ENCODE peak calls at places on chromosomes 12 and 14, in four cellular contexts. L is H1, W is mammary epithelial cell, J is HCT116. E is an unnamed sample.

GRCh38 chr14:24694680-24695079 is 60.7 kb upstream of the GZMB start:
- DNase-seq in L (no peak), W (no peak), J (no peak), E (no peak)

GRCh38 chr12:93636708-93637107 is 40.5 kb upstream of the CRADD start:
- DNase-seq in L (no peak), W (no peak), J (no peak), E (no peak)

GRCh38 chr14:69318901-69319475 is 59.0 kb downstream of the GALNT16 start:
- DNase-seq in L (no peak), W (no peak), J (no peak), E (no peak)

GRCh38 chr14:68787235-68787727 is 5.6 kb downstream of the ZFP36L1 start:
- DNase-seq in L (no peak), W (no peak), J (no peak), E (peak; percentile 45)

GRCh38 chr14:92694807-92695206 is 53.6 kb downstream of the LGMN start:
- DNase-seq in L (no peak), W (no peak), J (no peak), E (no peak)

GRCh38 chr14:54211562-54212308 is 185.1 kb upstream of the CDKN3 start:
- DNase-seq in L (no peak), W (peak; percentile 79), J (peak; percentile 64), E (peak; percentile 94)

GRCh38 chr14:75454963-75455546 is 27.2 kb downstream of the JDP2 start:
- DNase-seq in L (no peak), W (peak; percentile 20), J (no peak), E (peak; percentile 40)

GRCh38 chr12:19597304-19598066 is 158.2 kb downstream of the AEBP2 start:
- DNase-seq in L (no peak), W (no peak), J (no peak), E (no peak)

GRCh38 chr14:56217380-56218045 is 99.3 kb downstream of the PELI2 start:
- DNase-seq in L (no peak), W (no peak), J (no peak), E (no peak)

GRCh38 chr12:2341051-2341751 is 288.4 kb downstream of the CACNA1C start:
- DNase-seq in L (no peak), W (peak; percentile 8), J (no peak), E (no peak)

GRCh38 chr14:90402009-90402408 is 5.2 kb downstream of the CALM1 start:
- DNase-seq in L (no peak), W (no peak), J (no peak), E (no peak)

GRCh38 chr12:57626111-57626928 is 6.7 kb downstream of the B4GALNT1 start:
- DNase-seq in L (no peak), W (no peak), J (no peak), E (no peak)

GRCh38 chr12:124433147-124433874 is 134.1 kb downstream of the NCOR2 start:
- DNase-seq in L (no peak), W (no peak), J (no peak), E (no peak)

GRCh38 chr12:68733661-68734071 is 12.3 kb upstream of the SLC35E3 start:
- DNase-seq in L (no peak), W (peak; percentile 4), J (no peak), E (peak; percentile 80)

GRCh38 chr12:6871052-6871957 is 1.8 kb downstream of the SPSB2 start:
- DNase-seq in L (no peak), W (peak; percentile 72), J (peak; percentile 56), E (no peak)

GRCh38 chr12:131044136-131044535 is 90.4 kb downstream of the ADGRD1 start:
- DNase-seq in L (no peak), W (no peak), J (no peak), E (no peak)

GRCh38 chr12:47758834-47759690 is at the start of gene RAPGEF3:
- DNase-seq in L (no peak), W (peak; percentile 85), J (no peak), E (peak; percentile 66)

GRCh38 chr14:55980970-55981369 is 137.2 kb upstream of the PELI2 start:
- DNase-seq in L (no peak), W (no peak), J (no peak), E (no peak)

GRCh38 chr14:43168374-43168925 is 1338.6 kb downstream of the FSCB start:
- DNase-seq in L (no peak), W (no peak), J (no peak), E (no peak)

GRCh38 chr14:85702937-85703336 is 173.0 kb downstream of the FLRT2 start:
- DNase-seq in L (no peak), W (no peak), J (no peak), E (no peak)

GRCh38 chr12:94805749-94806148 is 155.4 kb upstream of the TMCC3 start:
- DNase-seq in L (no peak), W (peak; percentile 45), J (no peak), E (peak; percentile 60)

GRCh38 chr14:59190372-59190771 is 1.9 kb downstream of the DAAM1 start:
- DNase-seq in L (no peak), W (no peak), J (no peak), E (no peak)

GRCh38 chr12:68163546-68164210 is 4.1 kb upstream of the IFNG start:
- DNase-seq in L (no peak), W (no peak), J (no peak), E (no peak)

GRCh38 chr12:79691299-79692248 is 810 bp upstream of the PAWR start:
- DNase-seq in L (no peak), W (peak; percentile 94), J (no peak), E (peak; percentile 95)

GRCh38 chr12:120167529-120168095 is 26.9 kb downstream of the GCN1 start:
- DNase-seq in L (no peak), W (no peak), J (no peak), E (no peak)

GRCh38 chr12:53867216-53868012 is 71.2 kb upstream of the HOXC13 start:
- DNase-seq in L (no peak), W (peak; percentile 66), J (no peak), E (no peak)

GRCh38 chr12:53866727-53867126 is 71.9 kb upstream of the HOXC13 start:
- DNase-seq in L (no peak), W (no peak), J (no peak), E (no peak)

GRCh38 chr12:53862206-53862605 is 76.4 kb upstream of the HOXC13 start:
- DNase-seq in L (no peak), W (no peak), J (no peak), E (no peak)

GRCh38 chr12:53860426-53861223 is 78.0 kb upstream of the HOXC13 start:
- DNase-seq in L (no peak), W (no peak), J (no peak), E (no peak)

GRCh38 chr12:53862831-53863230 is 75.8 kb upstream of the HOXC13 start:
- DNase-seq in L (no peak), W (peak; percentile 69), J (no peak), E (no peak)
- H3K4me2 ChIP-seq in L (no peak overlapping the region), W (peak overlapping the region; percentile 19), J (no peak overlapping the region), E (no peak overlapping the region)

GRCh38 chr14:33943081-33943480 is 7.8 kb downstream of the EGLN3 start:
- DNase-seq in L (no peak), W (no peak), J (no peak), E (no peak)
- H4K20me1 ChIP-seq in L (no peaks in the 10 kb centered on the region), W (no peaks in the 10 kb centered on the region), J (no peaks in the 10 kb centered on the region), E (no peaks in the 10 kb centered on the region)

DNA sequence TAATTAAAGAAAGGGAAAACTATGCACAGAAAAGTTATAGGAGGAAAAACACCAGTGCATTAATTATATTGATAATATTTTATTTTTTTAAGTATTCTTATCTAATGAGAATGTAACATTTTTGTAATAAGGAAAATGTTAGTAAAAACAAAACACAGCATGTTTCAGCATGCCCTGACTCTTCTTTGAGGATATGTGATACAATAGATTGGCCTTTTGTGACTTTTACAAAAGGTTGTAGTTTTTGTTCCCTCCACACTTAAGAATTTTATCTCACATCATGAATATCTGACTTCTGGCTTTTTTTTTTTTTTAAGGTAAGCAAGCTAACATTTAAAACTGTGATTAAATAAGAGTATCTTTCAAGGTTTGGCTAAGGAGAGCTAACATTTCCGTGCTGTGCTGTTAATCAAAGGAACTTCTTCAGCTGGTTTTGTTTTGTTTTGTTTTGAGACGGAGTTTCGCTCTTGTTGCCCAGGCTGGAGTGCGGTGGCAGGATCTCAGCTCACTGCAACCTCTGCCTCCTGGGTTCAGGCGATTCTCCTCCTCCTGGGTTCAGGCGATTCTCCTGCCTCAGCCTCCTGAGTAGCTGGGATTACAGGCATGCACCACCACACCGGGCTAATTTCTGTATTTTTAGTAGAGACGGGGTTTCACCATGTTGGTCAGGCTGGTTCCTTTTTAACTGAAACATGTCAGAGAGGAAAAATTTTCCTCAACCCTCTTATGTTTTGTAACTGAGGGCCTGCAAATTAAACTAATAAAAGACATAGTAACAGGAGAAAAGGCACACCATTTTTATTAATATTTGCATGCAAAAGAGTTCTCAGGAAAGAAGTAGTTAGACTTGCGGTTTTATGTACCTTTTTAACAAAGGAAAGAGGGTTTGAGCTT is 30.7 kb upstream of the RESF1 start:
- DNase-seq in L (no peak), W (no peak), J (no peak), E (no peak)
- H3K4me2 ChIP-seq in L (no peak overlapping the region), W (peak overlapping the region; percentile 3), J (no peak overlapping the region), E (no peak overlapping the region)

DNA sequence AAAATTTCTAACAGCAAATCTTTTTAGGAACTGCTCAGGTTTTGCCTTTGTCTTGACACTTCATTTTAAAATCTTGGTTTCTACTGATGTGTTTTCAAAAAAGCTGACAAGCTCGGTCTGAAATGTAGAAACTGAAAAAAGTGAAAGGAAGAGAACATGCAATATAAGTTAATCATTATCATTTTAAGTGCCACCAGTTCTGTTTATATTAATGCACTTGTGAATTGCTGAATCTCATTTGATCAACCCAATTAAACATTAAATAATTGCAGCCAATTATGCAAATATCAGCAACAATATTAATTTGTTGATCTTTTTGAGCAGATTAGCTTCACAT is 133.8 kb downstream of the BCAT1 start:
- DNase-seq in L (no peak), W (no peak), J (no peak), E (no peak)
- H4K20me1 ChIP-seq in L (no peaks in the 10 kb centered on the region), W (no peaks in the 10 kb centered on the region), J (no peaks in the 10 kb centered on the region), E (no peaks in the 10 kb centered on the region)

GRCh38 chr14:101814869-101815268 is 53.4 kb downstream of the PPP2R5C start:
- DNase-seq in L (no peak), W (no peak), J (no peak), E (no peak)

GRCh38 chr14:101817511-101818001 is 56.0 kb downstream of the PPP2R5C start:
- DNase-seq in L (no peak), W (no peak), J (no peak), E (no peak)

GRCh38 chr14:101813171-101813759 is 51.8 kb downstream of the PPP2R5C start:
- DNase-seq in L (no peak), W (no peak), J (no peak), E (no peak)

GRCh38 chr14:101813833-101814232 is 52.3 kb downstream of the PPP2R5C start:
- DNase-seq in L (no peak), W (no peak), J (no peak), E (no peak)

GRCh38 chr14:101815994-101816393 is 54.5 kb downstream of the PPP2R5C start:
- DNase-seq in L (no peak), W (no peak), J (no peak), E (no peak)
- H3K4me2 ChIP-seq in L (no peak overlapping the region), W (no peak overlapping the region), J (no peak overlapping the region), E (no peak overlapping the region)

DNA sequence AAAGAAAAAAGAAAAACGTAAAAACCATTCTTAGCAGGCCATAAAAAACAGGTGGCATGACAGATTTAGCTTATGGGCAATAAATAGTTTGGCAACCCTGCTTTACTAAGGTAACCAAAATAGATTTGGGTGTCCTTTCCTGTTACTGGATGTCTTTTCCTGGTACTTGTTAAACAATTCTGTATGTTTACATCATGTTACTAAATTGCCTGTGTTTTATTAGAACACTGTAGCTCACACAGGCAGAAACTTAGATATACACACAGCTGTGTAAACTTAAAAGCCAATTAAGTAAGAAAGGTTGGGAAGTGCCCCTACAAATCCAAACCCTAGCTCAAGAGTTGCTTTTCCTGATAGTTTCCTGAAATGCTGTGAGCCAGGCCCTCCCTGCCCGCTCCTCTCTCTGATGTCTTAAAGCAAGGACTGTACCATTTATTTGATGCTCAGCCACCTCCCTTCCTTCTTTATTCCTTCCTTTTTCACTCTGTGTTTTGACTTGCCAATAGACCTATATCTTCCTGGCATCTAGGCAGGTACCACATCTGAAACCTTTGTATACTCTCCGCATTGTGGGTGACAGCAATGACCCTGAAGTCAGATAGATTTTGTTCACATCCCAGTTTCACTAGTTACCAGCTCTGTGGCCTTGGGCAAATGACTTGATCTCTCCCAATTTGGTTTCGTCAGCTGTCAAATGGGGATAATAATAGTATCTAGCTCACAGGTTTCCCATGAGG is 3.7 kb upstream of the CAMKK2 start:
- DNase-seq in L (no peak), W (no peak), J (no peak), E (no peak)
- H4K20me1 ChIP-seq in L (peaks cover 4% of the 10 kb centered on the region), W (no peaks in the 10 kb centered on the region), J (no peaks in the 10 kb centered on the region), E (peaks cover 8% of the 10 kb centered on the region)